ENCODE peak calls at places on chromosomes 13 and 19, in five cellular contexts. Z is HepG2, L is K562, X is A549, E is GM12878. C is an unnamed sample.

GRCh38 chr19:21568816-21569496 is 63.6 kb downstream of the ZNF429 start:
- DNase-seq in Z (no peak), L (no peak), X (no peak), E (no peak), C (peak)

GRCh38 chr19:45637890-45638667 is 1.1 kb downstream of the EML2 start:
- DNase-seq in Z (no peak), L (no peak), X (no peak), E (no peak), C (peak)

GRCh38 chr13:26867451-26868067 is 107.0 kb upstream of the GPR12 start:
- DNase-seq in Z (no peak), L (peak), X (peak), E (no peak), C (peak)

GRCh38 chr19:2084993-2085720 is 11.0 kb downstream of the MOB3A start:
- DNase-seq in Z (no peak), L (no peak), X (no peak), E (peak), C (no peak)

GRCh38 chr19:5090780-5091575 is 122.1 kb downstream of the KDM4B start:
- DNase-seq in Z (no peak), L (peak), X (no peak), E (no peak), C (no peak)

GRCh38 chr19:8494158-8494557 is 8.3 kb downstream of the PRAM1 start:
- DNase-seq in Z (no peak), L (no peak), X (no peak), E (no peak), C (peak)

GRCh38 chr19:1483067-1483978 is 4.3 kb upstream of the C19orf25 start:
- DNase-seq in Z (no peak), L (no peak), X (no peak), E (no peak), C (no peak)

GRCh38 chr13:39874331-39875055 is 219.0 kb downstream of the COG6 start:
- DNase-seq in Z (no peak), L (no peak), X (no peak), E (no peak), C (no peak)

GRCh38 chr19:589693-590395 is at the start of gene HCN2:
- DNase-seq in Z (no peak), L (peak), X (no peak), E (no peak), C (no peak)

GRCh38 chr19:29519931-29520330 is 5.9 kb upstream of the VSTM2B start:
- DNase-seq in Z (no peak), L (no peak), X (no peak), E (no peak), C (no peak)

GRCh38 chr13:112812306-112813034 is 122.6 kb downstream of the ATP11A start:
- DNase-seq in Z (no peak), L (no peak), X (no peak), E (no peak), C (no peak)

GRCh38 chr13:98141938-98142426 is 912 bp upstream of the FARP1 start:
- DNase-seq in Z (no peak), L (no peak), X (no peak), E (no peak), C (peak)

GRCh38 chr13:44218501-44219240 is 155.0 kb upstream of the SERP2 start:
- DNase-seq in Z (no peak), L (no peak), X (no peak), E (no peak), C (no peak)

GRCh38 chr19:5130371-5131030 is 161.6 kb downstream of the KDM4B start:
- DNase-seq in Z (no peak), L (no peak), X (no peak), E (peak), C (no peak)

GRCh38 chr13:89372193-89372592 is 1701.0 kb downstream of the SLITRK5 start:
- DNase-seq in Z (no peak), L (no peak), X (no peak), E (no peak), C (no peak)

GRCh38 chr13:26327905-26328304 is 74.0 kb downstream of the CDK8 start:
- DNase-seq in Z (no peak), L (no peak), X (no peak), E (no peak), C (no peak)

GRCh38 chr19:45848922-45849321 is 14.0 kb downstream of the SYMPK start:
- DNase-seq in Z (peak), L (peak), X (peak), E (no peak), C (peak)

GRCh38 chr13:106349080-106349841 is 186.2 kb downstream of the EFNB2 start:
- DNase-seq in Z (no peak), L (no peak), X (no peak), E (no peak), C (peak)

GRCh38 chr19:48618278-48618915 is 581 bp downstream of the RPL18 start:
- DNase-seq in Z (no peak), L (no peak), X (no peak), E (no peak), C (no peak)

GRCh38 chr19:58196911-58197616 is 14.2 kb downstream of the ZNF274 start:
- DNase-seq in Z (peak), L (no peak), X (no peak), E (no peak), C (peak)

GRCh38 chr19:31554360-31554759 is 205.1 kb upstream of the TSHZ3 start:
- DNase-seq in Z (no peak), L (no peak), X (no peak), E (no peak), C (no peak)

GRCh38 chr13:27131202-27131623 is 40.4 kb downstream of the USP12 start:
- DNase-seq in Z (no peak), L (peak), X (no peak), E (peak), C (peak)

GRCh38 chr19:31378404-31378803 is 29.2 kb upstream of the TSHZ3 start:
- DNase-seq in Z (peak), L (no peak), X (no peak), E (no peak), C (no peak)

GRCh38 chr19:35013047-35013819 is 13.1 kb downstream of the GRAMD1A start:
- DNase-seq in Z (peak), L (peak), X (peak), E (no peak), C (peak)

GRCh38 chr13:94825507-94825906 is 113.2 kb upstream of the SOX21 start:
- DNase-seq in Z (no peak), L (no peak), X (no peak), E (no peak), C (peak)

GRCh38 chr19:15276620-15277019 is 44.4 kb upstream of the EPHX3 start:
- DNase-seq in Z (no peak), L (no peak), X (no peak), E (no peak), C (no peak)

GRCh38 chr19:13841339-13842293 is 35.3 kb upstream of the NANOS3 start:
- DNase-seq in Z (no peak), L (no peak), X (no peak), E (no peak), C (no peak)

GRCh38 chr13:32309312-32309711 is 5.9 kb downstream of the ZAR1L start:
- DNase-seq in Z (no peak), L (no peak), X (no peak), E (no peak), C (no peak)
- TF ChIP-seq CTCF in Z (no peak), L (no peak), X (no peak), E (no peak), C (no peak)

DNA sequence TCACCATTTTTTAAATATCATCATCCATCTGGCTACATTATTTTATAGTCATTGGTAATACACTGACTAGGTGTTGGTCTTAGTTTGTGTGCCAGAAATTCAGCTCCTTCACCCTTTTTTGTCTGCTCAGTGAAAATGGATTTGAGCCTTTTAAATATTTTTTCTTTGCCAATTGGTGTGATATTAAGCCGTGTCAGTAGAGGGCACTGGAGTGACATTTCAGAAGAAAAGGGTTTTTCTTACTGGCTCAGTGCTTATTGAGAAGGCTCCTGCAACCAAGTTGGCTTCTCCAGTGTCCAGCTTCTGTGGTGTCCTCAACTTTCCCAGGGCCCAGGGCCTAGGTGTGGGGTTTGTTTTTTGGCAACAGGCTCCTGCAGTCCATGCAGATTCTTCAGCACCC is 546.6 kb downstream of the DACH1 start:
- DNase-seq in Z (peak), L (no peak), X (no peak), E (no peak), C (peak)
- TF ChIP-seq JUNB in Z (no peak), L (no peak), X (no peak), E (no peak), C (no peak)

GRCh38 chr19:38877781-38878574 is at the start of gene RINL:
- DNase-seq in Z (no peak), L (peak), X (no peak), E (no peak), C (peak)

GRCh38 chr19:38880076-38880881 is 2.2 kb upstream of the RINL start:
- DNase-seq in Z (no peak), L (no peak), X (no peak), E (no peak), C (peak)

GRCh38 chr19:38879400-38879751 is 1.3 kb upstream of the RINL start:
- DNase-seq in Z (no peak), L (no peak), X (no peak), E (no peak), C (no peak)

GRCh38 chr19:38880882-38881609 is 3.0 kb upstream of the RINL start:
- DNase-seq in Z (no peak), L (peak), X (no peak), E (no peak), C (no peak)

DNA sequence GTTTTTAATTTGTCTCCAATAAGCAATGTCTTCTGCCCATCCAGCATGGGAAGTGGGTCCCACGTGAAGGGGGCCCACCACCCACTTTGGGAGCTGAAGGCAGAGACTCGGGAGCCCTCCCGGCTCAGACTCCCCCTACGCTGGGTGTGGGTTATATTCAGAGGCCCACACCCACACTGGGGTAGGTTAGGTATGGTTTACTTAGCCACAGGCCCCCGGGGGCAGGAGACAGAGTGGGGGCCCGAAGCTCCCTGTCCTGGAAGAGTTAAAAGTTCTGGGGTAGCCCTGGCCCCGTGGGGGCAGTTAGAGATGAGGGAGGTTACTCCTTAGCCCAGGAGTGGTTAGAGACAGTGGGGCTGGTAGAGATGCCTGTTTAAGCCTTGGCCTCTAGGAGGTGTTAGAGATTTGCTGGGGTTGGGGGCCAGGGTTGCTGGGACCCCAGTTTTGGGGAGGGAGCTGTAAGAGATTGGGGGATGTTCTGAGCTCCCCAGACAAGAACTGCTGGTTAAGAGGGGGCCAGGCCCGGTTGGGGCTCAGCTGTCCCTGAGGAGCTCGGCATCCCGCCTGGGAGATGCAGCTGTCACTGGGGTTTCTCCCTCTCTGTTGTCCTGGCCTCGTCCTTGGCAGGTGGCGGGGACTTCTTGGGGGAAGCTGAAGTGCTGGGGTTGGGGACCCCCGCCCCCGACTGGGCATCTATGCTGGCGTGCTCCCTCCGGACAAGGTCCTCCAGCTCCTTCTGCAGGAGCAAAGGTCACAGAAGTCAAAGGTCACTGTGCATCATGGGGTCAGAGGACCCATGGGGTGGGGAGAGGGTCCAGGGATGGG is 712 bp upstream of the RINL start:
- DNase-seq in Z (no peak), L (no peak), X (no peak), E (no peak), C (peak)
- TF ChIP-seq CTCF in Z (peak), L (no peak), X (no peak), E (no peak), C (peak)

GRCh38 chr13:21672811-21673591 is 2.1 kb downstream of the FGF9 start:
- DNase-seq in Z (no peak), L (no peak), X (no peak), E (no peak), C (no peak)

GRCh38 chr13:21670883-21671792 is at the start of gene FGF9:
- DNase-seq in Z (peak), L (peak), X (peak), E (peak), C (peak)

GRCh38 chr13:21671793-21672680 is 1.2 kb downstream of the FGF9 start:
- DNase-seq in Z (no peak), L (no peak), X (no peak), E (no peak), C (peak)

GRCh38 chr13:21670006-21670882 is 629 bp upstream of the FGF9 start:
- DNase-seq in Z (no peak), L (peak), X (peak), E (no peak), C (peak)

GRCh38 chr13:21668665-21669599 is 1.9 kb upstream of the FGF9 start:
- DNase-seq in Z (no peak), L (no peak), X (no peak), E (no peak), C (peak)
- TF ChIP-seq JUNB in Z (no peak), L (no peak), X (no peak), E (no peak), C (no peak)

C was measured in GM23338.